ENCODE peak calls at places on chromosomes 2 and 18, in five cellular contexts. O, V, D, N and K are unnamed samples.
A peak's percentile ranks its signal among the peaks of the same experiment; 100 is the strongest.

GRCh38 chr18:35458677-35459441 is 38.9 kb downstream of the INO80C start:
- DNase-seq in N (no peak), D (peak; percentile 87), V (no peak), O (peak; percentile 81), K (peak; percentile 67)

GRCh38 chr2:68158134-68158447 is 403 bp downstream of the PNO1 start:
- DNase-seq in V (no peak), D (no peak), O (peak; percentile 2), N (no peak), K (peak; percentile 11)

GRCh38 chr2:182949052-182949451 is 82.6 kb upstream of the FRZB start:
- DNase-seq in O (no peak), V (no peak), D (no peak), N (no peak), K (no peak)

GRCh38 chr2:14944562-14945346 is 312.2 kb downstream of the LRATD1 start:
- DNase-seq in D (no peak), V (no peak), O (peak; percentile 13), N (no peak), K (peak; percentile 38)

GRCh38 chr2:28809927-28810326 is 707 bp upstream of the SPDYA start:
- DNase-seq in N (no peak), O (no peak), D (no peak), V (no peak), K (peak; percentile 41)

GRCh38 chr2:157238296-157238695 is 19.2 kb upstream of the GALNT5 start:
- DNase-seq in V (no peak), O (no peak), N (no peak), D (no peak), K (no peak)

GRCh38 chr2:144084114-144084661 is 435.7 kb downstream of the ZEB2 start:
- DNase-seq in N (peak; percentile 57), D (no peak), V (no peak), O (peak; percentile 94), K (peak; percentile 61)

GRCh38 chr2:65490222-65490621 is 57.8 kb upstream of the SPRED2 start:
- DNase-seq in V (no peak), N (no peak), O (no peak), D (no peak), K (no peak)

GRCh38 chr2:898319-898718 is 52.3 kb upstream of the SNTG2 start:
- DNase-seq in N (no peak), D (no peak), O (no peak), V (no peak), K (no peak)

GRCh38 chr2:229431331-229431954 is 160.4 kb upstream of the PID1 start:
- DNase-seq in D (no peak), V (no peak), O (peak; percentile 75), N (peak; percentile 50), K (peak; percentile 71)

GRCh38 chr2:74850816-74851566 is 17.1 kb downstream of the HK2 start:
- DNase-seq in D (no peak), N (no peak), V (no peak), O (peak; percentile 35), K (peak; percentile 37)

GRCh38 chr18:12652861-12653401 is 5.0 kb downstream of the SPIRE1 start:
- DNase-seq in V (no peak), N (no peak), O (peak; percentile 43), D (no peak), K (no peak)

GRCh38 chr2:19762959-19763605 is 138.7 kb downstream of the TTC32 start:
- DNase-seq in V (no peak), D (no peak), N (no peak), O (peak; percentile 89), K (no peak)

GRCh38 chr2:27353762-27354596 is 2.6 kb downstream of the GTF3C2 start:
- DNase-seq in N (no peak), D (no peak), O (peak; percentile 20), V (no peak), K (peak; percentile 23)

GRCh38 chr18:47399475-47399874 is 148.0 kb upstream of the SKOR2 start:
- DNase-seq in D (no peak), N (no peak), V (no peak), O (no peak), K (no peak)

GRCh38 chr2:181984814-181985631 is 630 bp upstream of the PPP1R1C start:
- DNase-seq in N (no peak), V (no peak), D (no peak), O (no peak), K (no peak)

GRCh38 chr2:29134933-29135332 is 19.7 kb downstream of the CLIP4 start:
- DNase-seq in V (no peak), N (no peak), O (no peak), D (no peak), K (no peak)

GRCh38 chr2:45943231-45944044 is 292.0 kb downstream of the PRKCE start:
- DNase-seq in D (no peak), N (no peak), V (no peak), O (no peak), K (no peak)

GRCh38 chr2:32756074-32756727 is 128.4 kb downstream of the TTC27 start:
- DNase-seq in D (no peak), N (no peak), O (no peak), V (no peak), K (no peak)

GRCh38 chr2:96685592-96686459 is 43.3 kb downstream of the FER1L5 start:
- DNase-seq in V (no peak), D (no peak), O (no peak), N (no peak), K (no peak)

GRCh38 chr2:119174216-119174992 is 15.9 kb upstream of the C1QL2 start:
- DNase-seq in V (peak; percentile 69), D (no peak), O (no peak), N (no peak), K (peak; percentile 17)

GRCh38 chr2:62708751-62709150 is 3.2 kb downstream of the EHBP1 start:
- DNase-seq in V (no peak), N (no peak), D (no peak), O (no peak), K (no peak)

GRCh38 chr2:58432491-58433166 is 191.5 kb upstream of the FANCL start:
- DNase-seq in N (no peak), V (no peak), O (peak; percentile 54), D (no peak), K (no peak)

GRCh38 chr2:126761256-126761980 is 105.5 kb downstream of the GYPC start:
- DNase-seq in O (no peak), N (no peak), V (no peak), D (no peak), K (no peak)

GRCh38 chr2:111121028-111121872 is 536 bp downstream of the BCL2L11 start:
- DNase-seq in V (peak; percentile 57), N (no peak), D (peak; percentile 89), O (no peak), K (no peak)

GRCh38 chr18:69897397-69898108 is 50.1 kb downstream of the CD226 start:
- DNase-seq in O (no peak), V (no peak), N (no peak), D (no peak), K (no peak)

GRCh38 chr2:119996148-119996547 is 16.7 kb upstream of the EPB41L5 start:
- DNase-seq in D (no peak), N (no peak), O (no peak), V (no peak), K (no peak)

GRCh38 chr2:213086566-213086965 is 64.8 kb downstream of the IKZF2 start:
- DNase-seq in D (no peak), N (no peak), O (peak; percentile 22), V (no peak), K (no peak)

GRCh38 chr2:12587729-12588522 is 128.8 kb upstream of the TRIB2 start:
- DNase-seq in N (peak; percentile 78), D (no peak), O (peak; percentile 92), V (peak; percentile 12), K (peak; percentile 92)

GRCh38 chr18:12038082-12038660 is 55.5 kb upstream of the ANKRD62 start:
- DNase-seq in D (peak; percentile 79), O (no peak), N (no peak), V (peak; percentile 46), K (peak; percentile 44)

GRCh38 chr2:39381653-39382052 is 55.4 kb downstream of the MAP4K3 start:
- DNase-seq in D (no peak), N (no peak), O (no peak), V (no peak), K (no peak)

GRCh38 chr2:29159125-29159524 is 43.9 kb downstream of the CLIP4 start:
- DNase-seq in O (no peak), N (no peak), V (no peak), D (no peak), K (no peak)

GRCh38 chr18:10139783-10140410 is 226.1 kb downstream of the VAPA start:
- DNase-seq in D (no peak), V (no peak), O (no peak), N (peak; percentile 46), K (peak; percentile 85)

GRCh38 chr2:104846182-104846954 is 7.5 kb upstream of the POU3F3 start:
- DNase-seq in O (no peak), N (no peak), V (no peak), D (no peak), K (no peak)

GRCh38 chr2:205772983-205773382 is 90.7 kb downstream of the NRP2 start:
- DNase-seq in N (no peak), V (no peak), O (peak; percentile 47), D (no peak), K (no peak)

GRCh38 chr2:62215306-62216064 is 19.6 kb downstream of the B3GNT2 start:
- DNase-seq in N (no peak), O (peak; percentile 52), D (no peak), V (no peak), K (no peak)

GRCh38 chr2:196987654-196988364 is 61.3 kb upstream of the PGAP1 start:
- DNase-seq in N (peak; percentile 95), O (peak; percentile 99), V (no peak), D (no peak), K (peak; percentile 99)

GRCh38 chr18:48455555-48456478 is 46.6 kb upstream of the ZBTB7C start:
- DNase-seq in N (peak; percentile 12), D (peak; percentile 72), O (peak; percentile 99), V (peak; percentile 46), K (peak; percentile 90)